ENCODE peak calls at places on chromosomes 16 and 17, in five cellular contexts. N, O, H, Q and T are unnamed samples.

GRCh38 chr17:31068291-31068690 is 26.5 kb upstream of the NF1 start:
- DNase-seq in N (peak; percentile 67), H (no peak), O (no peak), Q (peak; percentile 11), T (peak; percentile 46)

GRCh38 chr16:12296406-12296805 is 319.9 kb downstream of the SNX29 start:
- DNase-seq in Q (no peak), N (no peak), H (no peak), O (no peak), T (no peak)

GRCh38 chr17:72342582-72343527 is 222.0 kb downstream of the SOX9 start:
- DNase-seq in Q (no peak), O (peak; percentile 74), H (peak; percentile 16), N (no peak), T (no peak)

GRCh38 chr16:72426416-72426815 is 254.5 kb upstream of the PMFBP1 start:
- DNase-seq in N (no peak), Q (no peak), H (peak; percentile 59), O (no peak), T (no peak)

GRCh38 chr17:40419559-40420331 is 2.0 kb upstream of the TOP2A start:
- DNase-seq in H (no peak), Q (no peak), N (no peak), O (no peak), T (peak; percentile 29)

GRCh38 chr17:77824780-77825280 is 133.7 kb upstream of the TNRC6C start:
- DNase-seq in Q (no peak), H (no peak), N (no peak), O (no peak), T (no peak)

GRCh38 chr17:41695954-41696720 is 7.5 kb downstream of the EIF1 start:
- DNase-seq in N (peak; percentile 85), Q (peak; percentile 77), H (peak; percentile 63), O (peak; percentile 61), T (peak; percentile 52)

GRCh38 chr17:80395402-80396151 is 19.4 kb upstream of the ENDOV start:
- DNase-seq in O (no peak), N (no peak), Q (no peak), H (no peak), T (no peak)

GRCh38 chr16:22321340-22322001 is 24.3 kb downstream of the POLR3E start:
- DNase-seq in H (peak; percentile 70), Q (peak; percentile 76), N (peak; percentile 87), O (peak; percentile 74), T (peak; percentile 75)

GRCh38 chr17:27453466-27453865 is 2.8 kb upstream of the KSR1 start:
- DNase-seq in H (no peak), O (no peak), Q (no peak), N (no peak), T (no peak)

GRCh38 chr17:82124101-82124500 is 26.1 kb upstream of the FASN start:
- DNase-seq in N (no peak), O (no peak), Q (no peak), H (no peak), T (no peak)

GRCh38 chr17:9456265-9456664 is 119.4 kb downstream of the STX8 start:
- DNase-seq in N (peak; percentile 37), O (peak; percentile 27), Q (no peak), H (no peak), T (no peak)

GRCh38 chr17:31916496-31917064 is 15.1 kb upstream of the UTP6 start:
- DNase-seq in O (no peak), Q (no peak), H (no peak), N (no peak), T (no peak)

GRCh38 chr17:74521701-74522201 is 9.5 kb downstream of the CD300LB start:
- DNase-seq in H (no peak), N (peak; percentile 27), Q (no peak), O (peak; percentile 19), T (peak; percentile 22)

GRCh38 chr17:20266806-20267458 is 200.4 kb downstream of the LGALS9B start:
- DNase-seq in Q (no peak), O (no peak), N (no peak), H (peak; percentile 87), T (no peak)

GRCh38 chr17:33725675-33726271 is 432.7 kb upstream of the ASIC2 start:
- DNase-seq in N (peak; percentile 42), Q (no peak), H (peak; percentile 34), O (no peak), T (no peak)

GRCh38 chr16:73298562-73298961 is 250.6 kb upstream of the ZFHX3 start:
- DNase-seq in Q (no peak), O (no peak), N (peak; percentile 52), H (no peak), T (no peak)

GRCh38 chr17:43530303-43531081 is 15.6 kb downstream of the ETV4 start:
- DNase-seq in H (peak; percentile 80), Q (no peak), N (no peak), O (peak; percentile 87), T (no peak)